ENCODE peak calls at places on chromosomes 2 and 18, in four cellular contexts. C, B, X and Z are unnamed samples.

GRCh38 chr2:191991442-191991841 is 144.6 kb upstream of the CAVIN2 start:
- DNase-seq in X (no peak), B (no peak), C (no peak), Z (no peak)

GRCh38 chr18:62863629-62864028 is 148.3 kb downstream of the PHLPP1 start:
- DNase-seq in X (no peak), C (no peak), B (no peak), Z (no peak)

GRCh38 chr18:32060026-32060425 is 31.6 kb upstream of the RNF138 start:
- DNase-seq in C (no peak), X (no peak), B (no peak), Z (no peak)

GRCh38 chr2:61134141-61134540 is 27.8 kb upstream of the C2orf74 start:
- DNase-seq in X (no peak), C (no peak), B (no peak), Z (no peak)

GRCh38 chr18:79327199-79327545 is 68.6 kb upstream of the NFATC1 start:
- DNase-seq in X (no peak), B (no peak), C (no peak), Z (no peak)

GRCh38 chr2:23563673-23564617 is 179.0 kb downstream of the KLHL29 start:
- DNase-seq in X (peak; percentile 88), B (no peak), C (no peak), Z (peak; percentile 73)

GRCh38 chr2:181685150-181685688 is 4.9 kb upstream of the NEUROD1 start:
- DNase-seq in X (no peak), C (no peak), B (no peak), Z (no peak)

GRCh38 chr2:122478108-122478507 is 722.7 kb downstream of the TSN start:
- DNase-seq in X (no peak), B (no peak), C (no peak), Z (no peak)

GRCh38 chr2:207423886-207424285 is 105.9 kb upstream of the CREB1 start:
- DNase-seq in X (no peak), C (no peak), B (no peak), Z (no peak)

GRCh38 chr2:150264442-150264841 is 223.0 kb downstream of the RND3 start:
- DNase-seq in C (no peak), B (no peak), X (no peak), Z (no peak)

GRCh38 chr18:13568443-13569392 is 157.6 kb downstream of the FAM210A start:
- DNase-seq in X (no peak), C (no peak), B (no peak), Z (no peak)

GRCh38 chr18:24443870-24444269 is 16.6 kb upstream of the HRH4 start:
- DNase-seq in B (no peak), X (no peak), C (no peak), Z (no peak)

GRCh38 chr2:38602136-38602731 is 494 bp downstream of the HNRNPLL start:
- DNase-seq in B (peak; percentile 43), X (peak; percentile 76), C (no peak), Z (peak; percentile 23)

GRCh38 chr18:7002107-7002506 is 115.5 kb downstream of the LAMA1 start:
- DNase-seq in B (no peak), C (no peak), X (no peak), Z (no peak)

DNA sequence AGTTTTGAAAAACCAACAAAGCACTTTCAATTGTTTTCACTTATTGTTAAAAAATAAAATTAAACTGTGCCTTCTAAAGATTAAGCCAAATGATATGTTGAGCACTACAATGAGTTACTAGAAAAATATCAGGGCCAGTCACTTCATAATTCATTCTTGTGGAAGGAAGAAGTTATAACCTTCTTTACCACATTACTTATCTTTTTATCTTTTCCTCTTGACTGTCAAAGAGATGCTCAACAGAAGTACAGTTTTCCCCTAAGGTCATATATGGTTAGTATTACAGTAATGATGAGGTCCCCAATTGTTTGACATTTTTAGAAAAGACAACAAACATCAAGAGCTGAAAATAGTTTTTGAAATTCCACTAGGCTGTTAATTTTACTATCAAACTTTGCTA is 9.4 kb downstream of the PELI1 start:
- DNase-seq in C (no peak), X (no peak), B (no peak), Z (no peak)
- H3K4me1 ChIP-seq in C (no peaks in the 10 kb centered on the region), X (peaks cover 44% of the 10 kb centered on the region), B (peaks cover 12% of the 10 kb centered on the region), Z (peaks cover 17% of the 10 kb centered on the region)

GRCh38 chr2:128501022-128501690 is 182.5 kb upstream of the HS6ST1 start:
- DNase-seq in C (no peak), X (no peak), B (peak; percentile 17), Z (no peak)

GRCh38 chr2:128500136-128500800 is 181.6 kb upstream of the HS6ST1 start:
- DNase-seq in X (no peak), C (no peak), B (peak; percentile 9), Z (no peak)

GRCh38 chr2:128498086-128498485 is 179.4 kb upstream of the HS6ST1 start:
- DNase-seq in C (no peak), X (no peak), B (peak; percentile 16), Z (no peak)

GRCh38 chr2:128498589-128498988 is 179.9 kb upstream of the HS6ST1 start:
- DNase-seq in B (peak; percentile 5), X (no peak), C (no peak), Z (no peak)

DNA sequence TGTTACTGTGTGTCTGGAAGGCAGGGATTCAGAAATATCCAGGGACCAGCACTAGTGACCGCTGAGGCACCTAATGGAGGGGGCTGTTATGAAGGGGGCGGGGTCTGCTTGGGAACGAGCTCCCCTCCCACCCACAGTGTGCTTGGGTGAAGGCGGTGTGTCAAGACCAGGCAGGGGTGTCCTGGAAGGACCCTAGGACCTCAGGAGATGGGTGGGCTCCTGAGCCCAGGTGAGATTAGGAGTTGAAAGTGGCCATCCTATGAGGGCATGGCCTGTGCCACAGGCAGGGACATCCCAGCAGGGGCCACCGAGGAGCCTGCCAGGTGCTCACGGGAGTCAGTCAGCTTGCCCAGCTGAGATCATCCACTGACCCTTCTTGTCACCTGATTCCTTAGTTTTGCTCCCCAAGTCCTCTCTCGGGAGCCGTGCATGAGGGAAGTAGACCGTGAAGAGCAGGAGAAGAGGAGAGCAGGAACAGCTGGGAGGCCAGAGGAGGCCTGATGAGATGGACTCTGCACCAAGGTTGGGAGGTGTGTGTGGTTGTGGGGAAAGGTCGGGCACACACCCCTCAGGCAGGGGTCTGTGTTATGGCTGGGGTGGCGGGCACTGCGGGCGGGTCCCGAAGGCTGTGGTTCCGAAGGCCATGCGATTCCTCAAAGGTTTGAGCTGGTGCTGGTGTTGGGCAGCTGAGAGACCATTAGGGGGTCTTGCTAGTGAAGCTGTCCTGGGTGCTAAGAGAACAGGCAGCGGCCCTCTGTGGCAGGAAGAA is 180.9 kb upstream of the HS6ST1 start:
- DNase-seq in C (no peak), X (no peak), B (peak; percentile 17), Z (no peak)
- H3K4me1 ChIP-seq in C (no peaks in the 10 kb centered on the region), X (no peaks in the 10 kb centered on the region), B (peaks cover 5% of the 10 kb centered on the region), Z (no peaks in the 10 kb centered on the region)

DNA sequence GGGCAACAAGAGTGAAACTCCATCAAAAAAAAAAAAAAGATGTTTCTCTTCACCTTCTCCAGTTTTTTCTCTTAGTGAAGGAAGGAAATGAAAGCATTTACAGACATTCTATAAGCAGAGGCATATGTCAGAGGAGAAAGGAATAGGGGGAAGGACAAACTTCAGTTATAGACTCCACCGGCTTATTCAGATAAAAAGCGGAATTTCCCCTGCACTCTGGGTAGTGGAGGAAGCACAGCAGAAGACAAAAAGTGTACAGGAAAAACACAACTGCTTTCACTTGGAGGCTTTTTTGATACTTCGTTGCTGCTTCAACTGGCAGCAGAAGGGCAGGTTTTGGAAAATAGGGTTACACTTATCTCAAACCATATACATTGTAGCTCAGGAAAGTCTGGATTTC is 3.2 kb upstream of the MGAT4A start:
- DNase-seq in B (no peak), C (no peak), X (no peak), Z (no peak)
- H3K4me1 ChIP-seq in B (peaks cover 8% of the 10 kb centered on the region), C (peaks cover 4% of the 10 kb centered on the region), X (peaks cover 7% of the 10 kb centered on the region), Z (no peaks in the 10 kb centered on the region)

GRCh38 chr2:37302701-37303252 is 21.9 kb downstream of the PRKD3 start:
- DNase-seq in C (no peak), B (no peak), X (no peak), Z (no peak)

GRCh38 chr2:37306024-37306423 is 18.6 kb downstream of the PRKD3 start:
- DNase-seq in B (no peak), C (no peak), X (no peak), Z (no peak)

DNA sequence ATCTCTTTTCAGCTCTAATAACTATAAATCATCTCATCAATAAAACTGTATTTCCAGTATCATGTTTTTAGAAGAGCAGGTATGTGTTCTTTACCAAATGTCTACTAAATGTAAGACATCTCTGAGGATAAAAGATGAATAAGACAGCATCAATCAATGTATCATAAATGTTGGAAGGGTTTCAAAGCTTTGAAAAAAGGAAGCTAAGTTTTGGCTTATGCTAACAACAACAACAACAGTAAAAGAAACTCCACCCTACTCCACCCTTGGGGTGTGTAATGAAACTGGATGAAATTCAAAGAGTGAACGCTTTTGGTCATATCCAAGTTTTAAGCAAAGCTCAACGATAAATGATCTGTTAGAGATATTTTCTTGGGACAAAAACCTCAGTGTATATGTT is 17.1 kb downstream of the PRKD3 start:
- DNase-seq in B (no peak), X (no peak), C (no peak), Z (no peak)
- H3K4me1 ChIP-seq in B (no peaks in the 10 kb centered on the region), X (peaks cover 28% of the 10 kb centered on the region), C (peaks cover 3% of the 10 kb centered on the region), Z (no peaks in the 10 kb centered on the region)

GRCh38 chr18:58845913-58846312 is 18.8 kb upstream of the ZNF532 start:
- DNase-seq in B (no peak), C (no peak), X (no peak), Z (no peak)
- H3K4me1 ChIP-seq in B (no peaks in the 10 kb centered on the region), C (no peaks in the 10 kb centered on the region), X (no peaks in the 10 kb centered on the region), Z (no peaks in the 10 kb centered on the region)

DNA sequence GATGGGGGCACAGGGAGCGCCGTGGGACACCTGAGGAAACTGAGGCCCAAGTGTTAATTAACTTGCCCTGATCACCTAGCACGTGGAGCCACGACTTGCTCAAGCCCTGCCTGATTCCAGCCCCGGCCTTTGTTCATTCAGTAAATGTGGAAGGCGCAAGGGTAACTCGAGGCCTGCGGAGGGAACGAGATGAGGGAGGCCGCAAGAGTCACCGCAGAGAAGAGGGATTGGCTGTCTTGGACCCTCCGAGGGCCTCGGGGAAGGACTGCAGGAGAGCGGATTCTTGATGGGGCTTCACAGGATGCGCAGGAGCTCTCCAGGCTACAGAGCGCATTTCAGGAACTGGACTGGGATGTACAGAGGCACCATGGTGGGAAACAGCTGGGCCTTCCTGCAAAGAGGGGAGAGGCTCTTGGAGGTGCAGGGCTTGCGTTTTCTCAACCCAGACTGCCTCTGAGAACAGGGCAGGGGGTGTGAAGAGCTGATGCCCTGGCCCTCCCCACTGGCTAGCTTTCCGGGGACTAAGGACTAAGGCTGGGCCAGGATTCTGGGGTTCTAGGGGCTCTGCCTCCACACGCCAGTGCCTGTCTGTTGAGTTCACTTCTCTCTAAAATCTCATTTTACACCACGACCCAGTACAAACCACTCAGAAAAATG is 569 bp upstream of the ANKMY1 start:
- DNase-seq in B (no peak), C (no peak), X (peak; percentile 42), Z (no peak)
- H3K4me1 ChIP-seq in B (peaks cover 54% of the 10 kb centered on the region), C (peaks cover 32% of the 10 kb centered on the region), X (peaks cover 37% of the 10 kb centered on the region), Z (peaks cover 10% of the 10 kb centered on the region)